ENCODE peak calls at places on chromosomes 3 and 15, in six cellular contexts. Q is CD14-positive monocyte; O is lower lobe of right lung; B is GM23248; K is right lobe of liver; Y is stimulated activated effector memory CD8-positive, alpha-beta T cell treated with anti-CD3 and anti-CD28 coated beads, Interleukin-12 subunit alpha, Interleukin-12 subunit beta, amount 100 ng/mL, for 72 hours. C is an unnamed sample.

GRCh38 chr3:172153335-172153861 is 114.0 kb downstream of the FNDC3B start:
- DNase-seq in Q (peak), O (peak), B (peak), K (peak), Y (no peak), C (peak)

GRCh38 chr3:117871934-117872333 is 1162.4 kb downstream of the TUSC7 start:
- DNase-seq in Q (no peak), O (no peak), B (peak), K (no peak), Y (no peak), C (no peak)

GRCh38 chr15:65076486-65077290 is at the start of gene KBTBD13:
- DNase-seq in Q (no peak), O (peak), B (no peak), K (no peak), Y (no peak), C (no peak)

GRCh38 chr3:150399060-150399459 is 9.0 kb upstream of the TSC22D2 start:
- DNase-seq in Q (no peak), O (no peak), B (no peak), K (no peak), Y (no peak), C (no peak)

GRCh38 chr3:106184540-106185457 is 316.0 kb upstream of the CBLB start:
- DNase-seq in Q (no peak), O (no peak), B (no peak), K (no peak), Y (no peak), C (no peak)

GRCh38 chr15:92645051-92645631 is 10.4 kb downstream of the FAM174B start:
- DNase-seq in Q (no peak), O (no peak), B (no peak), K (peak), Y (no peak), C (no peak)

GRCh38 chr3:173737167-173737808 is 339.7 kb downstream of the NLGN1 start:
- DNase-seq in Q (no peak), O (no peak), B (no peak), K (no peak), Y (no peak), C (no peak)

GRCh38 chr15:99109555-99110021 is 4.7 kb downstream of the SYNM start:
- DNase-seq in Q (no peak), O (peak), B (no peak), K (no peak), Y (no peak), C (no peak)

GRCh38 chr15:40441012-40441735 is 421 bp downstream of the BAHD1 start:
- DNase-seq in Q (no peak), O (peak), B (peak), K (peak), Y (no peak), C (no peak)

GRCh38 chr15:101025896-101026631 is 106.9 kb downstream of the LRRK1 start:
- DNase-seq in Q (no peak), O (no peak), B (no peak), K (peak), Y (peak), C (peak)

GRCh38 chr3:24688446-24689148 is 193.9 kb upstream of the THRB start:
- DNase-seq in Q (no peak), O (no peak), B (peak), K (no peak), Y (no peak), C (no peak)

GRCh38 chr3:93843981-93844380 is 129.7 kb downstream of the PROS1 start:
- DNase-seq in Q (no peak), O (no peak), B (peak), K (no peak), Y (no peak), C (no peak)

GRCh38 chr3:133467780-133468179 is 67.9 kb downstream of the BFSP2 start:
- DNase-seq in Q (no peak), O (no peak), B (no peak), K (no peak), Y (no peak), C (no peak)

GRCh38 chr3:83953417-83954089 is 1005.2 kb upstream of the CADM2 start:
- DNase-seq in Q (no peak), O (no peak), B (no peak), K (no peak), Y (no peak), C (no peak)

GRCh38 chr3:140219161-140219745 is 284.3 kb downstream of the CLSTN2 start:
- DNase-seq in Q (no peak), O (no peak), B (no peak), K (no peak), Y (no peak), C (no peak)

GRCh38 chr15:29681946-29682345 is 140.3 kb downstream of the TJP1 start:
- DNase-seq in Q (no peak), O (no peak), B (no peak), K (no peak), Y (no peak), C (no peak)

GRCh38 chr15:40441736-40442531 is 1.2 kb downstream of the BAHD1 start:
- DNase-seq in Q (no peak), O (no peak), B (peak), K (no peak), Y (peak), C (no peak)

GRCh38 chr15:85541744-85542143 is 161.3 kb downstream of the AKAP13 start:
- DNase-seq in Q (no peak), O (no peak), B (peak), K (no peak), Y (no peak), C (no peak)

GRCh38 chr3:111768571-111769100 is 90.4 kb upstream of the PHLDB2 start:
- DNase-seq in Q (no peak), O (no peak), B (peak), K (peak), Y (no peak), C (peak)

GRCh38 chr15:33915571-33916407 is 52.5 kb upstream of the CHRM5 start:
- DNase-seq in Q (no peak), O (no peak), B (peak), K (no peak), Y (no peak), C (no peak)

GRCh38 chr15:63476229-63476632 is 28.2 kb upstream of the USP3 start:
- DNase-seq in Q (no peak), O (no peak), B (peak), K (no peak), Y (no peak), C (peak)

GRCh38 chr3:184590795-184591194 is 29.2 kb downstream of the EPHB3 start:
- DNase-seq in Q (no peak), O (no peak), B (no peak), K (no peak), Y (no peak), C (no peak)

GRCh38 chr15:40092416-40093223 is 16.1 kb downstream of the BMF start:
- DNase-seq in Q (no peak), O (peak), B (peak), K (peak), Y (no peak), C (peak)

GRCh38 chr3:105518806-105519418 is 152.2 kb downstream of the ALCAM start:
- DNase-seq in Q (no peak), O (no peak), B (peak), K (no peak), Y (no peak), C (peak)

GRCh38 chr3:66463734-66464511 is 36.9 kb downstream of the LRIG1 start:
- DNase-seq in Q (no peak), O (no peak), B (no peak), K (no peak), Y (no peak), C (no peak)

GRCh38 chr3:189041482-189042090 is 130.2 kb upstream of the TPRG1 start:
- DNase-seq in Q (no peak), O (no peak), B (peak), K (no peak), Y (peak), C (peak)

GRCh38 chr3:6860911-6861330 is at the start of gene GRM7:
- DNase-seq in Q (no peak), O (no peak), B (no peak), K (no peak), Y (no peak), C (peak)

GRCh38 chr15:91100561-91101355 is 701 bp downstream of the SV2B start:
- DNase-seq in Q (no peak), O (no peak), B (peak), K (no peak), Y (no peak), C (no peak)

GRCh38 chr3:122555275-122556071 is 8.6 kb downstream of the PARP9 start:
- DNase-seq in Q (no peak), O (no peak), B (peak), K (no peak), Y (no peak), C (no peak)

GRCh38 chr3:53718462-53718861 is 127.8 kb downstream of the CHDH start:
- DNase-seq in Q (no peak), O (no peak), B (no peak), K (no peak), Y (no peak), C (no peak)

GRCh38 chr3:80355144-80355543 is 587.3 kb upstream of the ROBO1 start:
- DNase-seq in Q (no peak), O (no peak), B (no peak), K (no peak), Y (no peak), C (no peak)

GRCh38 chr3:58986654-58987053 is 63.2 kb downstream of the CFAP20DC start:
- DNase-seq in Q (no peak), O (no peak), B (no peak), K (no peak), Y (no peak), C (no peak)

GRCh38 chr3:14216257-14217048 is 37.8 kb downstream of the LSM3 start:
- DNase-seq in Q (no peak), O (no peak), B (no peak), K (no peak), Y (no peak), C (peak)

GRCh38 chr3:126551066-126551838 is 7.5 kb downstream of the C3orf22 start:
- DNase-seq in Q (no peak), O (peak), B (peak), K (no peak), Y (no peak), C (peak)

GRCh38 chr3:189404036-189404435 is 227.2 kb upstream of the TP63 start:
- DNase-seq in Q (no peak), O (no peak), B (no peak), K (no peak), Y (no peak), C (no peak)

GRCh38 chr3:142216321-142216720 is 9.1 kb downstream of the GK5 start:
- DNase-seq in Q (no peak), O (no peak), B (no peak), K (no peak), Y (no peak), C (no peak)

GRCh38 chr3:176816937-176817336 is 380.3 kb downstream of the TBL1XR1 start:
- DNase-seq in Q (no peak), O (no peak), B (no peak), K (no peak), Y (no peak), C (no peak)

C was measured in mucosa of gallbladder.